ENCODE peak calls at places on chromosomes 4 and X, in seven cellular contexts. One of them, this sample, is unnamed.

GRCh38 chr4:159160242-159160641 is 57.4 kb downstream of the RAPGEF2 start:
- DNase-seq in psoas muscle: no peak
- DNase-seq in transverse colon: no peak
- DNase-seq in aorta: no peak
- DNase-seq in effector memory CD4-positive, alpha-beta T cell: no peak
- DNase-seq in AG04450: no peak
- DNase-seq in heart right ventricle: no peak
- DNase-seq in this sample: no peak

GRCh38 chr4:17577660-17578481 is 873 bp downstream of the LAP3 start:
- DNase-seq in psoas muscle: peak; percentile 63
- DNase-seq in transverse colon: peak; percentile 57
- DNase-seq in aorta: peak; percentile 79
- DNase-seq in effector memory CD4-positive, alpha-beta T cell: no peak
- DNase-seq in AG04450: no peak
- DNase-seq in heart right ventricle: peak; percentile 57
- DNase-seq in this sample: peak; percentile 33

GRCh38 chr4:174107749-174108354 is 175.6 kb downstream of the FBXO8 start:
- DNase-seq in psoas muscle: no peak
- DNase-seq in transverse colon: no peak
- DNase-seq in aorta: no peak
- DNase-seq in effector memory CD4-positive, alpha-beta T cell: no peak
- DNase-seq in AG04450: no peak
- DNase-seq in heart right ventricle: no peak
- DNase-seq in this sample: no peak

GRCh38 chrX:37763400-37763799 is 16.5 kb upstream of the CYBB start:
- DNase-seq in psoas muscle: no peak
- DNase-seq in transverse colon: no peak
- DNase-seq in aorta: no peak
- DNase-seq in effector memory CD4-positive, alpha-beta T cell: no peak
- DNase-seq in AG04450: no peak
- DNase-seq in heart right ventricle: no peak
- DNase-seq in this sample: no peak

GRCh38 chr4:7735961-7736360 is 203.7 kb downstream of the AFAP1 start:
- DNase-seq in psoas muscle: no peak
- DNase-seq in transverse colon: no peak
- DNase-seq in aorta: no peak
- DNase-seq in effector memory CD4-positive, alpha-beta T cell: no peak
- DNase-seq in AG04450: no peak
- DNase-seq in heart right ventricle: no peak
- DNase-seq in this sample: no peak

GRCh38 chr4:62544428-62544827 is 1344.3 kb downstream of the ADGRL3 start:
- DNase-seq in psoas muscle: no peak
- DNase-seq in transverse colon: no peak
- DNase-seq in aorta: no peak
- DNase-seq in effector memory CD4-positive, alpha-beta T cell: no peak
- DNase-seq in AG04450: no peak
- DNase-seq in heart right ventricle: no peak
- DNase-seq in this sample: no peak

GRCh38 chrX:154486396-154487207 is at the start of gene UBL4A:
- DNase-seq in psoas muscle: peak; percentile 68
- DNase-seq in transverse colon: peak; percentile 63
- DNase-seq in aorta: peak; percentile 69
- DNase-seq in effector memory CD4-positive, alpha-beta T cell: peak; percentile 40
- DNase-seq in AG04450: no peak
- DNase-seq in heart right ventricle: peak; percentile 47
- DNase-seq in this sample: peak; percentile 86

GRCh38 chr4:182809417-182810102 is 107.6 kb downstream of the DCTD start:
- DNase-seq in psoas muscle: no peak
- DNase-seq in transverse colon: no peak
- DNase-seq in aorta: no peak
- DNase-seq in effector memory CD4-positive, alpha-beta T cell: no peak
- DNase-seq in AG04450: no peak
- DNase-seq in heart right ventricle: no peak
- DNase-seq in this sample: no peak

DNA sequence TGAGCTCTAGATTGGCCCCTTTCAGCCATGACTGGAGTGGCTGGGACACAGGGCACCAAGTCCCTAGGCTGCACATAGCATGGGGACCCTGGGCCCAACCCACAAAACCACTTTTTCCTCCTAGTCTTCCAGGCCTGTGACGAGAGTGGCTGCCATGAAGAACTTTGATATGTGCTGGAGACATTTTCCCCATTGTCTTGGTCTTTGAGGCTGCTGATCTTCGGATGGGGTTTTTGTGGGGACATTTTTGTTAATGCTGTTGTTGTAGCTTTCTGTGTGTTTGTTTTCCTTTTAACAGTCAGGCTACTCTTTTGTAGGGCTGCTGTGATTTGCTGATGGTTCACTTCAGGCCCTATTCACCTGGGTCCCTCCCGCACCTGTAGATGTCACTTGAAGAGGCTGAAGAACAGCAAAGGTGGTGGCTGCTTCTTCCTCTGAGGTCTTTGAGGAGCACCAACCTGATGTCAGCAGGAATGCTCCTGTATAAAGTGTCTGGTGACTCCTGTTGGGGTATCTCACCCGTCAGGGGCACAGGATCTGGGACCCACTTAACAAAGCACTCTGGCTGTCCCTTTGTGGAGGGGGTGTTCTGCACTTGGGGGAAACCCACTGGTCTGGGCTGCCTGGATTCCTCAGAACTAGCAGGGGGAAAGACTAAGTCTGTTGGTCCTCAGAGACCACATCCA is 49.6 kb upstream of the GRID2 start:
- DNase-seq in psoas muscle: no peak
- DNase-seq in transverse colon: no peak
- DNase-seq in aorta: no peak
- DNase-seq in effector memory CD4-positive, alpha-beta T cell: no peak
- DNase-seq in AG04450: no peak
- DNase-seq in heart right ventricle: no peak
- DNase-seq in this sample: no peak
- H3K9me3 ChIP-seq in psoas muscle: peaks cover 11% of the 10 kb centered on the region
- H3K9me3 ChIP-seq in transverse colon: no peaks in the 10 kb centered on the region
- H3K9me3 ChIP-seq in aorta: peaks cover 8% of the 10 kb centered on the region
- H3K9me3 ChIP-seq in effector memory CD4-positive, alpha-beta T cell: no peaks in the 10 kb centered on the region
- H3K9me3 ChIP-seq in AG04450: peaks cover 4% of the 10 kb centered on the region
- H3K9me3 ChIP-seq in heart right ventricle: no peaks in the 10 kb centered on the region
- H3K9me3 ChIP-seq in this sample: no peaks in the 10 kb centered on the region

GRCh38 chr4:56627985-56628384 is 53.1 kb downstream of the HOPX start:
- DNase-seq in psoas muscle: no peak
- DNase-seq in transverse colon: no peak
- DNase-seq in aorta: no peak
- DNase-seq in effector memory CD4-positive, alpha-beta T cell: no peak
- DNase-seq in AG04450: no peak
- DNase-seq in heart right ventricle: no peak
- DNase-seq in this sample: no peak

GRCh38 chr4:56627375-56627774 is 53.7 kb downstream of the HOPX start:
- DNase-seq in psoas muscle: no peak
- DNase-seq in transverse colon: no peak
- DNase-seq in aorta: no peak
- DNase-seq in effector memory CD4-positive, alpha-beta T cell: no peak
- DNase-seq in AG04450: no peak
- DNase-seq in heart right ventricle: no peak
- DNase-seq in this sample: no peak

GRCh38 chr4:56626963-56627362 is 54.1 kb downstream of the HOPX start:
- DNase-seq in psoas muscle: no peak
- DNase-seq in transverse colon: no peak
- DNase-seq in aorta: no peak
- DNase-seq in effector memory CD4-positive, alpha-beta T cell: no peak
- DNase-seq in AG04450: no peak
- DNase-seq in heart right ventricle: no peak
- DNase-seq in this sample: no peak

GRCh38 chr4:56626420-56626819 is 54.7 kb downstream of the HOPX start:
- DNase-seq in psoas muscle: no peak
- DNase-seq in transverse colon: no peak
- DNase-seq in aorta: no peak
- DNase-seq in effector memory CD4-positive, alpha-beta T cell: no peak
- DNase-seq in AG04450: no peak
- DNase-seq in heart right ventricle: no peak
- DNase-seq in this sample: no peak

GRCh38 chr4:56628592-56628991 is 52.5 kb downstream of the HOPX start:
- DNase-seq in psoas muscle: no peak
- DNase-seq in transverse colon: no peak
- DNase-seq in aorta: no peak
- DNase-seq in effector memory CD4-positive, alpha-beta T cell: no peak
- DNase-seq in AG04450: no peak
- DNase-seq in heart right ventricle: no peak
- DNase-seq in this sample: no peak
- H3K9me3 ChIP-seq in psoas muscle: no peaks in the 10 kb centered on the region
- H3K9me3 ChIP-seq in transverse colon: peaks cover 10% of the 10 kb centered on the region
- H3K9me3 ChIP-seq in aorta: peaks cover 2% of the 10 kb centered on the region
- H3K9me3 ChIP-seq in effector memory CD4-positive, alpha-beta T cell: no peaks in the 10 kb centered on the region
- H3K9me3 ChIP-seq in AG04450: peaks cover 20% of the 10 kb centered on the region
- H3K9me3 ChIP-seq in heart right ventricle: no peaks in the 10 kb centered on the region
- H3K9me3 ChIP-seq in this sample: no peaks in the 10 kb centered on the region

GRCh38 chr4:164068392-164068791 is 573.9 kb downstream of the TMA16 start:
- DNase-seq in psoas muscle: no peak
- DNase-seq in transverse colon: no peak
- DNase-seq in aorta: no peak
- DNase-seq in effector memory CD4-positive, alpha-beta T cell: no peak
- DNase-seq in AG04450: no peak
- DNase-seq in heart right ventricle: no peak
- DNase-seq in this sample: no peak
- H3K9me3 ChIP-seq in psoas muscle: peaks cover 4% of the 10 kb centered on the region
- H3K9me3 ChIP-seq in transverse colon: no peaks in the 10 kb centered on the region
- H3K9me3 ChIP-seq in aorta: peaks cover 2% of the 10 kb centered on the region
- H3K9me3 ChIP-seq in effector memory CD4-positive, alpha-beta T cell: no peaks in the 10 kb centered on the region
- H3K9me3 ChIP-seq in AG04450: peaks cover 11% of the 10 kb centered on the region
- H3K9me3 ChIP-seq in heart right ventricle: no peaks in the 10 kb centered on the region
- H3K9me3 ChIP-seq in this sample: no peaks in the 10 kb centered on the region

GRCh38 chrX:51852096-51852495 is 41.3 kb upstream of the MAGED1 start:
- DNase-seq in psoas muscle: no peak
- DNase-seq in transverse colon: no peak
- DNase-seq in aorta: no peak
- DNase-seq in effector memory CD4-positive, alpha-beta T cell: no peak
- DNase-seq in AG04450: no peak
- DNase-seq in heart right ventricle: no peak
- DNase-seq in this sample: no peak
- H3K9me3 ChIP-seq in psoas muscle: peaks cover 6% of the 10 kb centered on the region
- H3K9me3 ChIP-seq in transverse colon: no peaks in the 10 kb centered on the region
- H3K9me3 ChIP-seq in aorta: no peaks in the 10 kb centered on the region
- H3K9me3 ChIP-seq in effector memory CD4-positive, alpha-beta T cell: peaks cover 4% of the 10 kb centered on the region
- H3K9me3 ChIP-seq in AG04450: peaks cover 5% of the 10 kb centered on the region
- H3K9me3 ChIP-seq in heart right ventricle: no peaks in the 10 kb centered on the region
- H3K9me3 ChIP-seq in this sample: peaks cover 3% of the 10 kb centered on the region

DNA sequence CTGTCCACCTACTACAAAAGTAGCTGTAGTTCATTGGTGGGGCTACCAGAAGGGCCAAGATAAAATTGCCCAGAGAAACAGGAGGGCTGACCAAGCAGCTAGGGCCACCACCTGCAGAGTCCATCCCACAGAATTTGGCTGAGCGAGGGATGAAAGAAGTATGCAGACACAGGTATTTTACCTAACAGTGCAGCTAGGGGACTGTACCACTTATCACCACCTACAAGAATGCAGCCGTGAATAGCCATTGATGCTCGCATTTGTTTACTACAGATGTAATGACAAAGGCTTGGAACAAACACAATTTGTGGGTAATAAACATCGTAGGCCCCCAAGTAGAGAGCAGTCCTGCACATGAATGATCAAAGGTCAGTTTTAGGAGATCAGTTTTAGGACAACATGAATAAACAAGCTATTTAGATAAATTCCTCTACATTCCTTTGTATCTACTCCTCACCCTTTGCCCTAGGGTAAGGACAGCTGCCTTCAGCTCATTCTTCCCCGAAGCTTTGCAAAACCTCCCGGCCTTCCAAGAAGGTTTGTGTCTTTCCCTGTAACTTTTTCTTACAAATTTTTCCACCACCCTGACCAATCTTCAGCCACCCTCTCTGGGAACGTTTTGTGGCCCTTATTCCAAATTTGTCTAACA is 49.5 kb downstream of the ZNF718 start:
- DNase-seq in psoas muscle: no peak
- DNase-seq in transverse colon: no peak
- DNase-seq in aorta: no peak
- DNase-seq in effector memory CD4-positive, alpha-beta T cell: no peak
- DNase-seq in AG04450: no peak
- DNase-seq in heart right ventricle: no peak
- DNase-seq in this sample: no peak
- H3K9me3 ChIP-seq in psoas muscle: peaks cover 81% of the 10 kb centered on the region
- H3K9me3 ChIP-seq in transverse colon: peaks cover 73% of the 10 kb centered on the region
- H3K9me3 ChIP-seq in aorta: peaks cover 24% of the 10 kb centered on the region
- H3K9me3 ChIP-seq in effector memory CD4-positive, alpha-beta T cell: peaks cover 62% of the 10 kb centered on the region
- H3K9me3 ChIP-seq in AG04450: peaks cover 40% of the 10 kb centered on the region
- H3K9me3 ChIP-seq in heart right ventricle: peaks cover 86% of the 10 kb centered on the region
- H3K9me3 ChIP-seq in this sample: no peaks in the 10 kb centered on the region

GRCh38 chr4:453267-453666 is 45.7 kb downstream of the ZNF721 start:
- DNase-seq in psoas muscle: no peak
- DNase-seq in transverse colon: no peak
- DNase-seq in aorta: no peak
- DNase-seq in effector memory CD4-positive, alpha-beta T cell: no peak
- DNase-seq in AG04450: no peak
- DNase-seq in heart right ventricle: no peak
- DNase-seq in this sample: no peak
- H3K9me3 ChIP-seq in psoas muscle: peaks cover 97% of the 10 kb centered on the region
- H3K9me3 ChIP-seq in transverse colon: peaks cover 88% of the 10 kb centered on the region
- H3K9me3 ChIP-seq in aorta: peaks cover 39% of the 10 kb centered on the region
- H3K9me3 ChIP-seq in effector memory CD4-positive, alpha-beta T cell: peaks cover 59% of the 10 kb centered on the region
- H3K9me3 ChIP-seq in AG04450: peaks cover 68% of the 10 kb centered on the region
- H3K9me3 ChIP-seq in heart right ventricle: peaks cover 98% of the 10 kb centered on the region
- H3K9me3 ChIP-seq in this sample: peaks cover 5% of the 10 kb centered on the region

DNA sequence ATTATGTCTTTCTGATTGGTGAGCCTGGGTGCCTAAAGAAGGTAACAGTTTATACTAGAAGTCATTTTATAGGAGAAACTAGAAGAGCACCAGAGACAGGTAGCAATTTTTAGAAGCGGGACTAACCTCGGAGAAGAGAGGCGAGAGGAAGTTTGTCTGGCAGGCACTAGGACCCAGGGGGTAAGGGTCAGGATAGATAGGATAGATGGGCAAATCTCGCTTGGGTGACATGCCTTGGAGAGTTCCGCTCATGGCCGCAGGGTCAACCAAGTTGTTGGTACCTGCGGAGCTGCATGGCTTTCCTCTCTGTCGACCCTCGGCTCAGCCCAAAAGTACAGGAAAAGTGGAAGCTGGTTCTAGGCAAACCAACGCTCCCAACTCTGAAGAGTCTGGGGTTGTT is 11.3 kb downstream of the PI4K2B start:
- DNase-seq in psoas muscle: no peak
- DNase-seq in transverse colon: no peak
- DNase-seq in aorta: no peak
- DNase-seq in effector memory CD4-positive, alpha-beta T cell: no peak
- DNase-seq in AG04450: no peak
- DNase-seq in heart right ventricle: no peak
- DNase-seq in this sample: no peak
- H3K9me3 ChIP-seq in psoas muscle: peaks cover 6% of the 10 kb centered on the region
- H3K9me3 ChIP-seq in transverse colon: no peaks in the 10 kb centered on the region
- H3K9me3 ChIP-seq in aorta: no peaks in the 10 kb centered on the region
- H3K9me3 ChIP-seq in effector memory CD4-positive, alpha-beta T cell: no peaks in the 10 kb centered on the region
- H3K9me3 ChIP-seq in AG04450: peaks cover 8% of the 10 kb centered on the region
- H3K9me3 ChIP-seq in heart right ventricle: no peaks in the 10 kb centered on the region
- H3K9me3 ChIP-seq in this sample: no peaks in the 10 kb centered on the region